ENCODE peak calls at places on chromosome 5, in five cellular contexts. One of them, this sample, is unnamed.

GRCh38 chr5:155103164-155103563 is 89.6 kb downstream of the KIF4B start:
- DNase-seq in aorta: no peak
- DNase-seq in thoracic aorta: no peak
- DNase-seq in fibroblast of lung: no peak
- DNase-seq in colonic mucosa: no peak
- DNase-seq in this sample: no peak

GRCh38 chr5:37495668-37496067 is 116.5 kb downstream of the WDR70 start:
- DNase-seq in aorta: no peak
- DNase-seq in thoracic aorta: no peak
- DNase-seq in fibroblast of lung: peak; percentile 62
- DNase-seq in colonic mucosa: no peak
- DNase-seq in this sample: peak; percentile 24

GRCh38 chr5:149228610-149229297 is 42.9 kb upstream of the AFAP1L1 start:
- DNase-seq in aorta: no peak
- DNase-seq in thoracic aorta: no peak
- DNase-seq in fibroblast of lung: peak; percentile 95
- DNase-seq in colonic mucosa: peak; percentile 31
- DNase-seq in this sample: peak; percentile 79

GRCh38 chr5:137575847-137576246 is 76.7 kb upstream of the SPOCK1 start:
- DNase-seq in aorta: no peak
- DNase-seq in thoracic aorta: no peak
- DNase-seq in fibroblast of lung: no peak
- DNase-seq in colonic mucosa: no peak
- DNase-seq in this sample: peak; percentile 98

GRCh38 chr5:81450940-81451339 is 57.0 kb upstream of the ACOT12 start:
- DNase-seq in aorta: no peak
- DNase-seq in thoracic aorta: no peak
- DNase-seq in fibroblast of lung: no peak
- DNase-seq in colonic mucosa: no peak
- DNase-seq in this sample: no peak

GRCh38 chr5:73437126-73438047 is 11.2 kb downstream of the FOXD1 start:
- DNase-seq in aorta: peak; percentile 89
- DNase-seq in thoracic aorta: no peak
- DNase-seq in fibroblast of lung: peak; percentile 77
- DNase-seq in colonic mucosa: peak; percentile 61
- DNase-seq in this sample: peak; percentile 37

GRCh38 chr5:102540251-102540812 is 41.5 kb upstream of the SLCO6A1 start:
- DNase-seq in aorta: no peak
- DNase-seq in thoracic aorta: no peak
- DNase-seq in fibroblast of lung: no peak
- DNase-seq in colonic mucosa: no peak
- DNase-seq in this sample: no peak

GRCh38 chr5:160357861-160358411 is 12.5 kb downstream of the C1QTNF2 start:
- DNase-seq in aorta: no peak
- DNase-seq in thoracic aorta: no peak
- DNase-seq in fibroblast of lung: no peak
- DNase-seq in colonic mucosa: no peak
- DNase-seq in this sample: no peak

GRCh38 chr5:181039471-181039870 is 595 bp upstream of the BTNL9 start:
- DNase-seq in aorta: no peak
- DNase-seq in thoracic aorta: no peak
- DNase-seq in fibroblast of lung: no peak
- DNase-seq in colonic mucosa: no peak
- DNase-seq in this sample: no peak

GRCh38 chr5:138470322-138471285 is 5.3 kb downstream of the EGR1 start:
- DNase-seq in aorta: no peak
- DNase-seq in thoracic aorta: no peak
- DNase-seq in fibroblast of lung: peak; percentile 82
- DNase-seq in colonic mucosa: no peak
- DNase-seq in this sample: peak; percentile 50

GRCh38 chr5:173630724-173631365 is 14.4 kb upstream of the BOD1 start:
- DNase-seq in aorta: peak; percentile 41
- DNase-seq in thoracic aorta: no peak
- DNase-seq in fibroblast of lung: no peak
- DNase-seq in colonic mucosa: no peak
- DNase-seq in this sample: peak; percentile 23

GRCh38 chr5:173627860-173628392 is 11.5 kb upstream of the BOD1 start:
- DNase-seq in aorta: no peak
- DNase-seq in thoracic aorta: no peak
- DNase-seq in fibroblast of lung: no peak
- DNase-seq in colonic mucosa: no peak
- DNase-seq in this sample: no peak

GRCh38 chr5:173631478-173631877 is 15.0 kb upstream of the BOD1 start:
- DNase-seq in aorta: no peak
- DNase-seq in thoracic aorta: no peak
- DNase-seq in fibroblast of lung: no peak
- DNase-seq in colonic mucosa: no peak
- DNase-seq in this sample: no peak

GRCh38 chr5:173628501-173628900 is 12.1 kb upstream of the BOD1 start:
- DNase-seq in aorta: no peak
- DNase-seq in thoracic aorta: no peak
- DNase-seq in fibroblast of lung: no peak
- DNase-seq in colonic mucosa: no peak
- DNase-seq in this sample: no peak

GRCh38 chr5:173629628-173630027 is 13.2 kb upstream of the BOD1 start:
- DNase-seq in aorta: peak; percentile 32
- DNase-seq in thoracic aorta: no peak
- DNase-seq in fibroblast of lung: no peak
- DNase-seq in colonic mucosa: no peak
- DNase-seq in this sample: no peak
- H3K4me1 ChIP-seq in aorta: no peaks in the 10 kb centered on the region
- H3K4me1 ChIP-seq in thoracic aorta: no peaks in the 10 kb centered on the region
- H3K4me1 ChIP-seq in fibroblast of lung: no peaks in the 10 kb centered on the region
- H3K4me1 ChIP-seq in colonic mucosa: no peaks in the 10 kb centered on the region
- H3K4me1 ChIP-seq in this sample: no peaks in the 10 kb centered on the region

GRCh38 chr5:76732405-76733048 is 16.6 kb downstream of the F2R start:
- DNase-seq in aorta: no peak
- DNase-seq in thoracic aorta: no peak
- DNase-seq in fibroblast of lung: no peak
- DNase-seq in colonic mucosa: no peak
- DNase-seq in this sample: no peak
- H3K36me3 ChIP-seq in aorta: no peaks in the 10 kb centered on the region
- H3K36me3 ChIP-seq in thoracic aorta: peaks cover 5% of the 10 kb centered on the region
- H3K36me3 ChIP-seq in fibroblast of lung: peaks cover 23% of the 10 kb centered on the region
- H3K36me3 ChIP-seq in colonic mucosa: no peaks in the 10 kb centered on the region
- H3K36me3 ChIP-seq in this sample: peaks cover 60% of the 10 kb centered on the region

GRCh38 chr5:68240196-68240595 is 24.6 kb downstream of the PIK3R1 start:
- DNase-seq in aorta: no peak
- DNase-seq in thoracic aorta: no peak
- DNase-seq in fibroblast of lung: no peak
- DNase-seq in colonic mucosa: no peak
- DNase-seq in this sample: no peak

GRCh38 chr5:68243251-68243650 is 27.7 kb downstream of the PIK3R1 start:
- DNase-seq in aorta: no peak
- DNase-seq in thoracic aorta: no peak
- DNase-seq in fibroblast of lung: no peak
- DNase-seq in colonic mucosa: no peak
- DNase-seq in this sample: no peak

GRCh38 chr5:68240771-68241170 is 25.2 kb downstream of the PIK3R1 start:
- DNase-seq in aorta: no peak
- DNase-seq in thoracic aorta: no peak
- DNase-seq in fibroblast of lung: no peak
- DNase-seq in colonic mucosa: no peak
- DNase-seq in this sample: no peak

GRCh38 chr5:68243681-68244080 is 28.1 kb downstream of the PIK3R1 start:
- DNase-seq in aorta: no peak
- DNase-seq in thoracic aorta: no peak
- DNase-seq in fibroblast of lung: no peak
- DNase-seq in colonic mucosa: no peak
- DNase-seq in this sample: no peak

DNA sequence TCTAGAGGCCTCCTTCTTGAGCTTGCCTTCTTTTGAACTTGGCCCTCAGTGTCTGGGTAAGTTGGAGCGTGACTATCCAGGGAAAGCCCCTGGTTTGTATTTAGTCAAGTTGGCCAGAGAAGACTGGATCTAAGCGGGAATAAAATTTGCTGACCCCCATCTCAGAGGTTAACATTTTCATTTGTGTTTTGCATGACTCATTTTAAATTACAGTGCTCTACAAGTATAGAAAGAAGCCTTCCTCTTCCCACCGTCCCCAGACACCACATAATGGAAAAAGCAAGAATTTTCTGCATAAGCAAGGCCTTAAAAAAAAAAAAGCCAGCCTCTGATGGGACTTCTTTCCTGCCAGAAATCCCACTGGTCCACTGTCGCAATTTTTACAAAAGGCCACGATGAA is 27.2 kb downstream of the PIK3R1 start:
- DNase-seq in aorta: no peak
- DNase-seq in thoracic aorta: no peak
- DNase-seq in fibroblast of lung: peak; percentile 56
- DNase-seq in colonic mucosa: no peak
- DNase-seq in this sample: no peak
- H3K4me1 ChIP-seq in aorta: peaks cover 8% of the 10 kb centered on the region
- H3K4me1 ChIP-seq in thoracic aorta: peaks cover 37% of the 10 kb centered on the region
- H3K4me1 ChIP-seq in fibroblast of lung: peaks cover 16% of the 10 kb centered on the region
- H3K4me1 ChIP-seq in colonic mucosa: peaks cover 5% of the 10 kb centered on the region
- H3K4me1 ChIP-seq in this sample: peaks cover 73% of the 10 kb centered on the region

GRCh38 chr5:172726966-172727365 is 44.0 kb downstream of the DUSP1 start:
- DNase-seq in aorta: peak; percentile 70
- DNase-seq in thoracic aorta: no peak
- DNase-seq in fibroblast of lung: no peak
- DNase-seq in colonic mucosa: no peak
- DNase-seq in this sample: no peak

GRCh38 chr5:172725785-172726184 is 45.2 kb downstream of the DUSP1 start:
- DNase-seq in aorta: peak; percentile 37
- DNase-seq in thoracic aorta: no peak
- DNase-seq in fibroblast of lung: no peak
- DNase-seq in colonic mucosa: no peak
- DNase-seq in this sample: no peak

GRCh38 chr5:172724658-172725183 is 46.3 kb downstream of the DUSP1 start:
- DNase-seq in aorta: peak; percentile 56
- DNase-seq in thoracic aorta: no peak
- DNase-seq in fibroblast of lung: no peak
- DNase-seq in colonic mucosa: no peak
- DNase-seq in this sample: no peak

GRCh38 chr5:172724203-172724602 is 46.8 kb downstream of the DUSP1 start:
- DNase-seq in aorta: peak; percentile 45
- DNase-seq in thoracic aorta: no peak
- DNase-seq in fibroblast of lung: no peak
- DNase-seq in colonic mucosa: no peak
- DNase-seq in this sample: no peak

DNA sequence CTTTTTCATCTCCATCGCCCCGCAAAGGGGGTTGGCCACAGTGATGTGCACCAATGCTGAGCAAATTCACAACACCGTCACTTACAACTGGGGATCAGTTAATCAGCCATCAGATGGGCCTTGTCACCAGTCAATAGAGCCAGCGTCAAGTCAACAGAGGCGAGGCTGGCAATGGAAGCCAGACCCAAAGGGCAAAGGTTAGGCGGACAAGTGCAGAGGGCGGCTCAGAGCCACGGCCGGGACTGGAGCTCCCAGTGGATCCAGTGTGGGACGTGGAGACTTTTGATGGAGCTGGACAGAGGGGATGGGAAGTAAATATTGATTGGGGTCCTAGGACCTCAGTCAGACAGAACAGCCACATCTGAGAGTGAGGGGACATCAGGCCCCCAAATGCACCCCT is 45.7 kb downstream of the DUSP1 start:
- DNase-seq in aorta: peak; percentile 52
- DNase-seq in thoracic aorta: no peak
- DNase-seq in fibroblast of lung: no peak
- DNase-seq in colonic mucosa: no peak
- DNase-seq in this sample: no peak
- H3K36me3 ChIP-seq in aorta: no peaks in the 10 kb centered on the region
- H3K36me3 ChIP-seq in thoracic aorta: no peaks in the 10 kb centered on the region
- H3K36me3 ChIP-seq in fibroblast of lung: no peaks in the 10 kb centered on the region
- H3K36me3 ChIP-seq in colonic mucosa: no peaks in the 10 kb centered on the region
- H3K36me3 ChIP-seq in this sample: no peaks in the 10 kb centered on the region

GRCh38 chr5:96975656-96976055 is 39.8 kb downstream of the LNPEP start:
- DNase-seq in aorta: no peak
- DNase-seq in thoracic aorta: no peak
- DNase-seq in fibroblast of lung: no peak
- DNase-seq in colonic mucosa: no peak
- DNase-seq in this sample: no peak

GRCh38 chr5:96977228-96977627 is 41.3 kb downstream of the LNPEP start:
- DNase-seq in aorta: no peak
- DNase-seq in thoracic aorta: no peak
- DNase-seq in fibroblast of lung: no peak
- DNase-seq in colonic mucosa: no peak
- DNase-seq in this sample: no peak

GRCh38 chr5:96969401-96969800 is 33.5 kb downstream of the LNPEP start:
- DNase-seq in aorta: no peak
- DNase-seq in thoracic aorta: no peak
- DNase-seq in fibroblast of lung: no peak
- DNase-seq in colonic mucosa: no peak
- DNase-seq in this sample: no peak

GRCh38 chr5:96972599-96973334 is 36.9 kb downstream of the LNPEP start:
- DNase-seq in aorta: no peak
- DNase-seq in thoracic aorta: no peak
- DNase-seq in fibroblast of lung: no peak
- DNase-seq in colonic mucosa: no peak
- DNase-seq in this sample: no peak

GRCh38 chr5:96973561-96974401 is 37.9 kb downstream of the LNPEP start:
- DNase-seq in aorta: no peak
- DNase-seq in thoracic aorta: no peak
- DNase-seq in fibroblast of lung: no peak
- DNase-seq in colonic mucosa: no peak
- DNase-seq in this sample: no peak
- H3K4me1 ChIP-seq in aorta: peaks cover 3% of the 10 kb centered on the region
- H3K4me1 ChIP-seq in thoracic aorta: peaks cover 22% of the 10 kb centered on the region
- H3K4me1 ChIP-seq in fibroblast of lung: peaks cover 7% of the 10 kb centered on the region
- H3K4me1 ChIP-seq in colonic mucosa: no peaks in the 10 kb centered on the region
- H3K4me1 ChIP-seq in this sample: peaks cover 49% of the 10 kb centered on the region

GRCh38 chr5:177486256-177486655 is 11.1 kb downstream of the PDLIM7 start:
- DNase-seq in aorta: no peak
- DNase-seq in thoracic aorta: no peak
- DNase-seq in fibroblast of lung: no peak
- DNase-seq in colonic mucosa: no peak
- DNase-seq in this sample: no peak
- H3K36me3 ChIP-seq in aorta: peaks cover 18% of the 10 kb centered on the region
- H3K36me3 ChIP-seq in thoracic aorta: peaks cover 78% of the 10 kb centered on the region
- H3K36me3 ChIP-seq in fibroblast of lung: peaks cover 70% of the 10 kb centered on the region
- H3K36me3 ChIP-seq in colonic mucosa: no peaks in the 10 kb centered on the region
- H3K36me3 ChIP-seq in this sample: peaks cover 20% of the 10 kb centered on the region

GRCh38 chr5:113935453-113935852 is 422.0 kb downstream of the YTHDC2 start:
- DNase-seq in aorta: no peak
- DNase-seq in thoracic aorta: no peak
- DNase-seq in fibroblast of lung: no peak
- DNase-seq in colonic mucosa: no peak
- DNase-seq in this sample: no peak

DNA sequence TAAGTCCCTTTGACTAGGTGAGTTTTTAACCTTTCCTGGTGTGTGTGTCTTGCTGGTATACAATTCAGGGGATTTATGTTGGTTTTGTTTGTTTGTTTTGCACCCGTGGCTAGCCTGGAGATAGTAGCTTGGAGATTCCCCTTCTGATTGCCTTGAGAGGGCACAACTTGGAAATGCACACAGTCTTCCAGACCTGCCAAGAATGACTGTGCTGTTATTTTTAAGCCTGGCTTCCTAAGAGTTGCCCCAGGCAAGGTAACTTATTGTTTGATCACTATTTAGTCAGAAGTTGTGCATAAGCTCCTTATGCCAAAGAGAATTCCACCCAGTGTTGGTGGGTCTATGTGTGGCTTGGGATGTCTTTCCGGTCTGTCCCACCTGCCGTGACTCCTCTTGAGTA is 421.9 kb upstream of the KCNN2 start:
- DNase-seq in aorta: no peak
- DNase-seq in thoracic aorta: no peak
- DNase-seq in fibroblast of lung: no peak
- DNase-seq in colonic mucosa: no peak
- DNase-seq in this sample: no peak
- H3K4me1 ChIP-seq in aorta: no peaks in the 10 kb centered on the region
- H3K4me1 ChIP-seq in thoracic aorta: no peaks in the 10 kb centered on the region
- H3K4me1 ChIP-seq in fibroblast of lung: no peaks in the 10 kb centered on the region
- H3K4me1 ChIP-seq in colonic mucosa: no peaks in the 10 kb centered on the region
- H3K4me1 ChIP-seq in this sample: no peaks in the 10 kb centered on the region

GRCh38 chr5:179840766-179841165 is 17.9 kb downstream of the MRNIP start:
- DNase-seq in aorta: no peak
- DNase-seq in thoracic aorta: no peak
- DNase-seq in fibroblast of lung: no peak
- DNase-seq in colonic mucosa: no peak
- DNase-seq in this sample: no peak
- H3K36me3 ChIP-seq in aorta: peaks cover 15% of the 10 kb centered on the region
- H3K36me3 ChIP-seq in thoracic aorta: peaks cover 47% of the 10 kb centered on the region
- H3K36me3 ChIP-seq in fibroblast of lung: peaks cover 24% of the 10 kb centered on the region
- H3K36me3 ChIP-seq in colonic mucosa: peaks cover 5% of the 10 kb centered on the region
- H3K36me3 ChIP-seq in this sample: peaks cover 23% of the 10 kb centered on the region